ENCODE peak calls at places on chromosomes 6 and 20, in six cellular contexts. O, C, N, X, M and L are unnamed samples.

GRCh38 chr20:37356387-37356786 is 10.4 kb downstream of the SRC start:
- DNase-seq in N (peak), M (peak), O (peak), C (peak), X (peak), L (no peak)

GRCh38 chr6:82608365-82608764 is 244.7 kb downstream of the TPBG start:
- DNase-seq in N (no peak), C (no peak), M (no peak), O (no peak), X (no peak), L (no peak)

GRCh38 chr6:41581381-41581991 is 35.3 kb downstream of the FOXP4 start:
- DNase-seq in N (peak), X (peak), C (peak), O (peak), M (peak), L (peak)

GRCh38 chr6:112014483-112014882 is 39.4 kb upstream of the CCN6 start:
- DNase-seq in O (no peak), X (no peak), N (no peak), C (peak), M (peak), L (no peak)

GRCh38 chr6:148382856-148383255 is 40.2 kb downstream of the SASH1 start:
- DNase-seq in O (no peak), N (no peak), M (no peak), C (no peak), X (no peak), L (peak)

GRCh38 chr20:44810391-44811149 is at the start of gene RIMS4:
- DNase-seq in O (no peak), X (peak), N (no peak), M (no peak), C (no peak), L (no peak)

GRCh38 chr6:110682460-110682853 is 132.8 kb downstream of the CDK19 start:
- DNase-seq in O (peak), M (peak), N (peak), C (peak), X (no peak), L (peak)

GRCh38 chr6:159953091-159953581 is 15.7 kb upstream of the IGF2R start:
- DNase-seq in O (peak), X (no peak), C (peak), M (peak), N (no peak), L (no peak)

GRCh38 chr20:21505810-21506530 is 7.9 kb downstream of the NKX2-2 start:
- DNase-seq in X (peak), M (peak), O (no peak), C (no peak), N (no peak), L (no peak)

GRCh38 chr20:57876163-57876562 is 166.3 kb upstream of the PMEPA1 start:
- DNase-seq in X (no peak), M (no peak), O (no peak), N (no peak), C (no peak), L (no peak)

GRCh38 chr20:38680492-38681118 is 43.7 kb upstream of the SLC32A1 start:
- DNase-seq in M (peak), C (no peak), N (no peak), O (peak), X (no peak), L (peak)

GRCh38 chr20:4444404-4444803 is 277.3 kb upstream of the PRND start:
- DNase-seq in X (no peak), O (peak), C (peak), N (no peak), M (peak), L (peak)

GRCh38 chr20:31602430-31602778 is 2.7 kb upstream of the ID1 start:
- DNase-seq in N (no peak), C (peak), M (no peak), O (no peak), X (no peak), L (no peak)